ENCODE peak calls at places on chromosomes 12 and 14, in five cellular contexts. A, S, N, P and H are unnamed samples.
A peak's percentile ranks its signal among the peaks of the same experiment; 100 is the strongest.

GRCh38 chr12:5592313-5592712 is 160.4 kb downstream of the NTF3 start:
- DNase-seq in A (no peak), S (no peak), N (no peak), P (no peak), H (no peak)

GRCh38 chr14:53531151-53531550 is 378.0 kb upstream of the DDHD1 start:
- DNase-seq in A (no peak), S (no peak), N (no peak), P (no peak), H (no peak)

GRCh38 chr12:131852551-131853299 is 24.5 kb downstream of the MMP17 start:
- DNase-seq in A (no peak), S (no peak), N (no peak), P (no peak), H (peak; percentile 61)

GRCh38 chr12:53070901-53071492 is 8.2 kb downstream of the SPRYD3 start:
- DNase-seq in A (no peak), S (no peak), N (no peak), P (peak; percentile 36), H (peak; percentile 74)

GRCh38 chr12:101570022-101570421 is 24.7 kb upstream of the MYBPC1 start:
- DNase-seq in A (peak; percentile 25), S (peak; percentile 41), N (peak; percentile 31), P (peak; percentile 28), H (no peak)

GRCh38 chr12:115988629-115989563 is 288.6 kb downstream of the MED13L start:
- DNase-seq in A (no peak), S (no peak), N (no peak), P (no peak), H (no peak)

GRCh38 chr12:6434205-6435180 is 10.3 kb upstream of the CD27 start:
- DNase-seq in A (no peak), S (no peak), N (no peak), P (peak; percentile 30), H (no peak)

GRCh38 chr14:73173092-73173735 is 36.9 kb downstream of the PSEN1 start:
- DNase-seq in A (peak; percentile 20), S (peak; percentile 38), N (peak; percentile 65), P (peak; percentile 60), H (no peak)